ENCODE peak calls at places on chromosomes 11 and 22, in nine cellular contexts. K, I, A, E, M, L, Y, D and U are unnamed samples.

GRCh38 chr22:47600791-47601400 is 838.4 kb downstream of the TBC1D22A start:
- DNase-seq in K (no peak), I (no peak), A (no peak), E (no peak), M (no peak), L (no peak), Y (no peak), D (no peak), U (no peak)

GRCh38 chr11:69540118-69541000 is 58.9 kb downstream of the LINC01488 start:
- DNase-seq in K (no peak), I (no peak), A (no peak), E (no peak), M (no peak), L (no peak), Y (no peak), D (peak; percentile 41), U (no peak)

GRCh38 chr11:15038963-15039362 is 34.4 kb upstream of the CALCB start:
- DNase-seq in K (no peak), I (no peak), A (no peak), E (no peak), M (no peak), L (no peak), Y (no peak), D (no peak), U (peak; percentile 7)

GRCh38 chr11:36386411-36386810 is 90.3 kb downstream of the PRR5L start:
- DNase-seq in K (no peak), I (no peak), A (no peak), E (no peak), M (no peak), L (no peak), Y (no peak), D (no peak), U (no peak)

GRCh38 chr11:62540804-62541671 is 5.6 kb downstream of the AHNAK start:
- DNase-seq in K (no peak), I (no peak), A (no peak), E (no peak), M (peak; percentile 37), L (no peak), Y (no peak), D (no peak), U (no peak)

GRCh38 chr11:116424615-116425261 is 348.0 kb downstream of the BUD13 start:
- DNase-seq in K (no peak), I (no peak), A (no peak), E (no peak), M (no peak), L (no peak), Y (no peak), D (no peak), U (no peak)

GRCh38 chr11:38191101-38191500 is 1593.1 kb upstream of the RAG2 start:
- DNase-seq in K (no peak), I (no peak), A (no peak), E (no peak), M (no peak), L (no peak), Y (no peak), D (no peak), U (no peak)

GRCh38 chr11:113283881-113284280 is 30.5 kb upstream of the TTC12 start:
- DNase-seq in K (no peak), I (no peak), A (peak; percentile 38), E (no peak), M (no peak), L (no peak), Y (no peak), D (no peak), U (no peak)

GRCh38 chr11:128055576-128056217 is 531.7 kb downstream of the ETS1 start:
- DNase-seq in K (no peak), I (no peak), A (no peak), E (no peak), M (no peak), L (no peak), Y (no peak), D (no peak), U (no peak)

GRCh38 chr22:33110562-33111163 is 52.5 kb upstream of the SYN3 start:
- DNase-seq in K (no peak), I (no peak), A (no peak), E (no peak), M (peak; percentile 41), L (no peak), Y (no peak), D (no peak), U (no peak)

GRCh38 chr22:36233796-36234195 is 5.5 kb downstream of the APOL2 start:
- DNase-seq in K (no peak), I (no peak), A (no peak), E (no peak), M (no peak), L (no peak), Y (no peak), D (no peak), U (no peak)

DNA sequence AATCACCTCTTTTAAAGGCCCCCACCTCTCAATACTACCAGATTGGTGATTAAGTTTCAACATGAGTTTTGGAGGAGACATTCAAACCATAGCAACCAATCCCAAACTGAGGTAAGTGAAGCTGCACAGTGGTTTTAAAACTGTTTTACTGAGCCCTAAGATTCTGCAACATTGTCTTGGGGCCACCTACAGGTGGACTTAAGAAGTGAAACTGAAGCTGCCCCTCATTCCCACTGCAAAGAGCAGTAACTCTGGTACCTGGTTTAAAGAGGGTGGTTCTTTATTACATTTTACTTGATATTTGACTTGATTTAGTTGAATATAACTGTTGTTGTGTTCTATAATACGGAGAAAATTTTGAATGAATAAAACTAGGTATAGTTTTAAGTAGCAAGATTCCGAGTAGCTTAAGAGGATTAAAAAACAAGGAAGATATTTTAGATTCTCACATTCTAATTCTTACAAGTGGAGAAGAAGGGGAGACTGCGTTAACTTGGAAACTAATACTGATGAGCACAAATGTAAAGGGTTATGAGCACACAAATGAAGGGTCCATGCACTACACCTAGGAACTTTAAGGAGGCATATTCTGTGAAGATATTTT is 26.7 kb downstream of the SYT9 start:
- DNase-seq in K (peak; percentile 29), I (no peak), A (no peak), E (no peak), M (no peak), L (no peak), Y (peak; percentile 18), D (peak; percentile 11), U (peak; percentile 2)
- TF ChIP-seq CTCF in K (peak; percentile 67), I (peak; percentile 53), A (peak; percentile 15), E (peak; percentile 48), M (peak; percentile 75), L (peak; percentile 35), Y (peak; percentile 57), D (no peak), U (peak; percentile 81)

GRCh38 chr22:49849161-49850020 is 4.3 kb upstream of the ZBED4 start:
- DNase-seq in K (no peak), I (no peak), A (no peak), E (no peak), M (no peak), L (no peak), Y (no peak), D (no peak), U (no peak)

GRCh38 chr22:49847751-49848689 is 5.6 kb upstream of the ZBED4 start:
- DNase-seq in K (no peak), I (peak; percentile 68), A (no peak), E (no peak), M (no peak), L (no peak), Y (no peak), D (no peak), U (no peak)

GRCh38 chr22:49850021-49850911 is 3.4 kb upstream of the ZBED4 start:
- DNase-seq in K (no peak), I (no peak), A (no peak), E (no peak), M (no peak), L (no peak), Y (no peak), D (no peak), U (no peak)

GRCh38 chr22:49850959-49851815 is 2.5 kb upstream of the ZBED4 start:
- DNase-seq in K (no peak), I (no peak), A (no peak), E (no peak), M (no peak), L (no peak), Y (no peak), D (no peak), U (no peak)

DNA sequence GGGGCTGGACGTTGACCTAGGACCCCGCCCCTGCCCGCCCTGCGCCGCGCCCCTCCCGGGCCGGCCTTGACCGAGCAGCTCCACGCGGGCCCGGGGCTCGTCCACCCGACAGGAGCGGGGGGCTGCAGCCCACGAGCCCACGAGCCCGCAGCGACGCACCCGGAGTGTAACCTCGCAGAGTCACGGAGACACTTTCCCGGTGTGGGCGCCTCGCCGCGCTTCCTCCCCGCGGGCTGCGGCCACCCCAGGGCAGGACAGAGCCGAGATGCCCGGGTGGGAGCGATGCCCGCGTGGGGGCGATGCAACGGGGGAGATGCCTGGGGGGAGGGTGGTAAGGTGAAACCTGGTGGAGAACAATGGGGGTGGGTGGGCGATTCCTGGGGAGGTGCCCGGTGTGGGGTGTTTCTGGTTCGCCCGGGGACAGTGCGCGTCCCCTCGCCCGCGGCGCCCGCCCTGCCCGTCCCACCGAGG is 4.9 kb upstream of the ZBED4 start:
- DNase-seq in K (no peak), I (no peak), A (no peak), E (no peak), M (no peak), L (no peak), Y (no peak), D (no peak), U (no peak)
- H3K4me3 ChIP-seq in K (no peak overlapping the region), I (peak overlapping the region; percentile 63), A (peak overlapping the region; percentile 52), E (peak overlapping the region; percentile 69), M (peak overlapping the region; percentile 54), L (peak overlapping the region; percentile 25), Y (no peak overlapping the region), D (no peak overlapping the region), U (peak overlapping the region; percentile 45)

GRCh38 chr11:117562111-117562510 is 234.5 kb downstream of the CEP164 start:
- DNase-seq in K (no peak), I (no peak), A (no peak), E (no peak), M (no peak), L (no peak), Y (no peak), D (no peak), U (no peak)

GRCh38 chr11:117559698-117560097 is 232.0 kb downstream of the CEP164 start:
- DNase-seq in K (no peak), I (no peak), A (no peak), E (no peak), M (no peak), L (no peak), Y (no peak), D (no peak), U (no peak)

GRCh38 chr11:117563556-117563955 is 233.5 kb downstream of the DSCAML1 start:
- DNase-seq in K (no peak), I (no peak), A (no peak), E (no peak), M (no peak), L (no peak), Y (no peak), D (no peak), U (no peak)

GRCh38 chr11:117564321-117564720 is 232.7 kb downstream of the DSCAML1 start:
- DNase-seq in K (no peak), I (no peak), A (no peak), E (no peak), M (no peak), L (no peak), Y (no peak), D (no peak), U (no peak)

GRCh38 chr11:117560786-117561530 is 233.3 kb downstream of the CEP164 start:
- DNase-seq in K (no peak), I (no peak), A (no peak), E (no peak), M (no peak), L (no peak), Y (peak; percentile 46), D (no peak), U (no peak)
- TF ChIP-seq CTCF in K (no peak), I (no peak), A (no peak), E (no peak), M (no peak), L (no peak), Y (no peak), D (no peak), U (no peak)

GRCh38 chr22:17777005-17777716 is 2.9 kb upstream of the BID start:
- DNase-seq in K (no peak), I (no peak), A (no peak), E (no peak), M (no peak), L (peak; percentile 61), Y (no peak), D (peak; percentile 16), U (no peak)
- H3K4me3 ChIP-seq in K (no peak overlapping the region), I (peak overlapping the region; percentile 38), A (peak overlapping the region; percentile 28), E (peak overlapping the region; percentile 58), M (peak overlapping the region; percentile 45), L (peak overlapping the region; percentile 24), Y (no peak overlapping the region), D (no peak overlapping the region), U (no peak overlapping the region)